ENCODE peak calls at places on chromosomes 4 and X, in eight cellular contexts. One of them, this sample, is unnamed.

GRCh38 chr4:29390921-29391320 is 1329.2 kb upstream of the PCDH7 start:
- DNase-seq in colonic mucosa: no peak
- DNase-seq in astrocyte of the spinal cord: no peak
- DNase-seq in AG09309: peak
- DNase-seq in CD8-positive, alpha-beta memory T cell: no peak
- DNase-seq in neuronal stem cell: no peak
- DNase-seq in PC-9: no peak
- DNase-seq in HepG2: no peak
- DNase-seq in this sample: no peak

GRCh38 chrX:119753639-119754257 is 4.6 kb upstream of the SOWAHD start:
- DNase-seq in colonic mucosa: peak
- DNase-seq in astrocyte of the spinal cord: peak
- DNase-seq in AG09309: no peak
- DNase-seq in CD8-positive, alpha-beta memory T cell: peak
- DNase-seq in neuronal stem cell: no peak
- DNase-seq in PC-9: peak
- DNase-seq in HepG2: peak
- DNase-seq in this sample: no peak

GRCh38 chrX:38561126-38561868 is at the start of gene TSPAN7:
- DNase-seq in colonic mucosa: peak
- DNase-seq in astrocyte of the spinal cord: peak
- DNase-seq in AG09309: no peak
- DNase-seq in CD8-positive, alpha-beta memory T cell: peak
- DNase-seq in neuronal stem cell: peak
- DNase-seq in PC-9: no peak
- DNase-seq in HepG2: peak
- DNase-seq in this sample: peak

GRCh38 chrX:103663921-103664320 is 22.6 kb downstream of the MORF4L2 start:
- DNase-seq in colonic mucosa: no peak
- DNase-seq in astrocyte of the spinal cord: no peak
- DNase-seq in AG09309: no peak
- DNase-seq in CD8-positive, alpha-beta memory T cell: no peak
- DNase-seq in neuronal stem cell: no peak
- DNase-seq in PC-9: no peak
- DNase-seq in HepG2: no peak
- DNase-seq in this sample: no peak

GRCh38 chrX:146863566-146863965 is 49.0 kb upstream of the CXorf51A start:
- DNase-seq in colonic mucosa: no peak
- DNase-seq in astrocyte of the spinal cord: peak
- DNase-seq in AG09309: no peak
- DNase-seq in CD8-positive, alpha-beta memory T cell: no peak
- DNase-seq in neuronal stem cell: peak
- DNase-seq in PC-9: no peak
- DNase-seq in HepG2: no peak
- DNase-seq in this sample: no peak

GRCh38 chrX:15747626-15748173 is 9.6 kb downstream of the CA5B start:
- DNase-seq in colonic mucosa: no peak
- DNase-seq in astrocyte of the spinal cord: no peak
- DNase-seq in AG09309: no peak
- DNase-seq in CD8-positive, alpha-beta memory T cell: no peak
- DNase-seq in neuronal stem cell: no peak
- DNase-seq in PC-9: no peak
- DNase-seq in HepG2: no peak
- DNase-seq in this sample: no peak

GRCh38 chr4:8009710-8010534 is 70.3 kb upstream of the AFAP1 start:
- DNase-seq in colonic mucosa: peak
- DNase-seq in astrocyte of the spinal cord: no peak
- DNase-seq in AG09309: no peak
- DNase-seq in CD8-positive, alpha-beta memory T cell: no peak
- DNase-seq in neuronal stem cell: no peak
- DNase-seq in PC-9: no peak
- DNase-seq in HepG2: peak
- DNase-seq in this sample: no peak

GRCh38 chrX:47217121-47217851 is 1.2 kb upstream of the CDK16 start:
- DNase-seq in colonic mucosa: peak
- DNase-seq in astrocyte of the spinal cord: no peak
- DNase-seq in AG09309: no peak
- DNase-seq in CD8-positive, alpha-beta memory T cell: no peak
- DNase-seq in neuronal stem cell: no peak
- DNase-seq in PC-9: peak
- DNase-seq in HepG2: peak
- DNase-seq in this sample: no peak

GRCh38 chr4:75907956-75908355 is 5.7 kb upstream of the PPEF2 start:
- DNase-seq in colonic mucosa: no peak
- DNase-seq in astrocyte of the spinal cord: no peak
- DNase-seq in AG09309: no peak
- DNase-seq in CD8-positive, alpha-beta memory T cell: no peak
- DNase-seq in neuronal stem cell: no peak
- DNase-seq in PC-9: no peak
- DNase-seq in HepG2: no peak
- DNase-seq in this sample: no peak

GRCh38 chrX:45196701-45197100 is 4.0 kb downstream of the DIPK2B start:
- DNase-seq in colonic mucosa: no peak
- DNase-seq in astrocyte of the spinal cord: peak
- DNase-seq in AG09309: peak
- DNase-seq in CD8-positive, alpha-beta memory T cell: no peak
- DNase-seq in neuronal stem cell: no peak
- DNase-seq in PC-9: no peak
- DNase-seq in HepG2: no peak
- DNase-seq in this sample: no peak

GRCh38 chr4:138222041-138222440 is 20.1 kb downstream of the SLC7A11 start:
- DNase-seq in colonic mucosa: no peak
- DNase-seq in astrocyte of the spinal cord: peak
- DNase-seq in AG09309: peak
- DNase-seq in CD8-positive, alpha-beta memory T cell: no peak
- DNase-seq in neuronal stem cell: no peak
- DNase-seq in PC-9: no peak
- DNase-seq in HepG2: no peak
- DNase-seq in this sample: peak

GRCh38 chr4:80462537-80463207 is 127.1 kb downstream of the CFAP299 start:
- DNase-seq in colonic mucosa: no peak
- DNase-seq in astrocyte of the spinal cord: no peak
- DNase-seq in AG09309: no peak
- DNase-seq in CD8-positive, alpha-beta memory T cell: peak
- DNase-seq in neuronal stem cell: no peak
- DNase-seq in PC-9: no peak
- DNase-seq in HepG2: no peak
- DNase-seq in this sample: no peak

GRCh38 chrX:20418809-20419208 is 152.1 kb upstream of the RPS6KA3 start:
- DNase-seq in colonic mucosa: no peak
- DNase-seq in astrocyte of the spinal cord: no peak
- DNase-seq in AG09309: no peak
- DNase-seq in CD8-positive, alpha-beta memory T cell: no peak
- DNase-seq in neuronal stem cell: no peak
- DNase-seq in PC-9: no peak
- DNase-seq in HepG2: no peak
- DNase-seq in this sample: no peak

GRCh38 chrX:110671068-110671803 is 124.4 kb downstream of the CHRDL1 start:
- DNase-seq in colonic mucosa: no peak
- DNase-seq in astrocyte of the spinal cord: peak
- DNase-seq in AG09309: no peak
- DNase-seq in CD8-positive, alpha-beta memory T cell: no peak
- DNase-seq in neuronal stem cell: no peak
- DNase-seq in PC-9: no peak
- DNase-seq in HepG2: no peak
- DNase-seq in this sample: no peak

GRCh38 chr4:26039950-26040349 is 125.9 kb downstream of the SMIM20 start:
- DNase-seq in colonic mucosa: peak
- DNase-seq in astrocyte of the spinal cord: no peak
- DNase-seq in AG09309: no peak
- DNase-seq in CD8-positive, alpha-beta memory T cell: no peak
- DNase-seq in neuronal stem cell: no peak
- DNase-seq in PC-9: no peak
- DNase-seq in HepG2: no peak
- DNase-seq in this sample: no peak

GRCh38 chr4:85318415-85318814 is 156.5 kb upstream of the ARHGAP24 start:
- DNase-seq in colonic mucosa: no peak
- DNase-seq in astrocyte of the spinal cord: no peak
- DNase-seq in AG09309: no peak
- DNase-seq in CD8-positive, alpha-beta memory T cell: no peak
- DNase-seq in neuronal stem cell: no peak
- DNase-seq in PC-9: no peak
- DNase-seq in HepG2: no peak
- DNase-seq in this sample: no peak

GRCh38 chr4:53653484-53654053 is 62.3 kb upstream of the LNX1 start:
- DNase-seq in colonic mucosa: peak
- DNase-seq in astrocyte of the spinal cord: peak
- DNase-seq in AG09309: no peak
- DNase-seq in CD8-positive, alpha-beta memory T cell: no peak
- DNase-seq in neuronal stem cell: no peak
- DNase-seq in PC-9: no peak
- DNase-seq in HepG2: no peak
- DNase-seq in this sample: no peak

GRCh38 chr4:146522098-146522861 is 540 bp upstream of the SLC10A7 start:
- DNase-seq in colonic mucosa: peak
- DNase-seq in astrocyte of the spinal cord: peak
- DNase-seq in AG09309: no peak
- DNase-seq in CD8-positive, alpha-beta memory T cell: peak
- DNase-seq in neuronal stem cell: peak
- DNase-seq in PC-9: peak
- DNase-seq in HepG2: peak
- DNase-seq in this sample: peak

GRCh38 chr4:121154103-121154515 is 10.0 kb downstream of the TNIP3 start:
- DNase-seq in colonic mucosa: no peak
- DNase-seq in astrocyte of the spinal cord: no peak
- DNase-seq in AG09309: no peak
- DNase-seq in CD8-positive, alpha-beta memory T cell: peak
- DNase-seq in neuronal stem cell: no peak
- DNase-seq in PC-9: no peak
- DNase-seq in HepG2: no peak
- DNase-seq in this sample: no peak

GRCh38 chr4:14898989-14899388 is 103.3 kb upstream of the CPEB2 start:
- DNase-seq in colonic mucosa: no peak
- DNase-seq in astrocyte of the spinal cord: no peak
- DNase-seq in AG09309: no peak
- DNase-seq in CD8-positive, alpha-beta memory T cell: no peak
- DNase-seq in neuronal stem cell: no peak
- DNase-seq in PC-9: no peak
- DNase-seq in HepG2: no peak
- DNase-seq in this sample: no peak

GRCh38 chrX:20432746-20433374 is 166.2 kb upstream of the RPS6KA3 start:
- DNase-seq in colonic mucosa: no peak
- DNase-seq in astrocyte of the spinal cord: no peak
- DNase-seq in AG09309: no peak
- DNase-seq in CD8-positive, alpha-beta memory T cell: no peak
- DNase-seq in neuronal stem cell: no peak
- DNase-seq in PC-9: no peak
- DNase-seq in HepG2: peak
- DNase-seq in this sample: no peak

GRCh38 chr4:67779631-67780030 is 25.4 kb upstream of the GNRHR start:
- DNase-seq in colonic mucosa: no peak
- DNase-seq in astrocyte of the spinal cord: peak
- DNase-seq in AG09309: no peak
- DNase-seq in CD8-positive, alpha-beta memory T cell: no peak
- DNase-seq in neuronal stem cell: no peak
- DNase-seq in PC-9: no peak
- DNase-seq in HepG2: no peak
- DNase-seq in this sample: no peak

GRCh38 chr4:123599920-123600394 is 203.4 kb downstream of the SPRY1 start:
- DNase-seq in colonic mucosa: peak
- DNase-seq in astrocyte of the spinal cord: peak
- DNase-seq in AG09309: no peak
- DNase-seq in CD8-positive, alpha-beta memory T cell: peak
- DNase-seq in neuronal stem cell: peak
- DNase-seq in PC-9: peak
- DNase-seq in HepG2: peak
- DNase-seq in this sample: peak

GRCh38 chr4:139593091-139593564 is 37.1 kb upstream of the SETD7 start:
- DNase-seq in colonic mucosa: no peak
- DNase-seq in astrocyte of the spinal cord: peak
- DNase-seq in AG09309: no peak
- DNase-seq in CD8-positive, alpha-beta memory T cell: no peak
- DNase-seq in neuronal stem cell: no peak
- DNase-seq in PC-9: no peak
- DNase-seq in HepG2: peak
- DNase-seq in this sample: no peak
- H3K4me3 ChIP-seq in colonic mucosa: no peak
- H3K4me3 ChIP-seq in astrocyte of the spinal cord: no peak
- H3K4me3 ChIP-seq in AG09309: no peak
- H3K4me3 ChIP-seq in CD8-positive, alpha-beta memory T cell: no peak
- H3K4me3 ChIP-seq in neuronal stem cell: no peak
- H3K4me3 ChIP-seq in PC-9: no peak
- H3K4me3 ChIP-seq in HepG2: no peak
- H3K4me3 ChIP-seq in this sample: no peak

GRCh38 chrX:69503835-69504625 is at the start of gene NALF2:
- DNase-seq in colonic mucosa: peak
- DNase-seq in astrocyte of the spinal cord: peak
- DNase-seq in AG09309: no peak
- DNase-seq in CD8-positive, alpha-beta memory T cell: no peak
- DNase-seq in neuronal stem cell: peak
- DNase-seq in PC-9: no peak
- DNase-seq in HepG2: peak
- DNase-seq in this sample: no peak
- H3K4me3 ChIP-seq in colonic mucosa: peak
- H3K4me3 ChIP-seq in astrocyte of the spinal cord: peak
- H3K4me3 ChIP-seq in AG09309: no peak
- H3K4me3 ChIP-seq in CD8-positive, alpha-beta memory T cell: no peak
- H3K4me3 ChIP-seq in neuronal stem cell: peak
- H3K4me3 ChIP-seq in PC-9: no peak
- H3K4me3 ChIP-seq in HepG2: peak
- H3K4me3 ChIP-seq in this sample: no peak

DNA sequence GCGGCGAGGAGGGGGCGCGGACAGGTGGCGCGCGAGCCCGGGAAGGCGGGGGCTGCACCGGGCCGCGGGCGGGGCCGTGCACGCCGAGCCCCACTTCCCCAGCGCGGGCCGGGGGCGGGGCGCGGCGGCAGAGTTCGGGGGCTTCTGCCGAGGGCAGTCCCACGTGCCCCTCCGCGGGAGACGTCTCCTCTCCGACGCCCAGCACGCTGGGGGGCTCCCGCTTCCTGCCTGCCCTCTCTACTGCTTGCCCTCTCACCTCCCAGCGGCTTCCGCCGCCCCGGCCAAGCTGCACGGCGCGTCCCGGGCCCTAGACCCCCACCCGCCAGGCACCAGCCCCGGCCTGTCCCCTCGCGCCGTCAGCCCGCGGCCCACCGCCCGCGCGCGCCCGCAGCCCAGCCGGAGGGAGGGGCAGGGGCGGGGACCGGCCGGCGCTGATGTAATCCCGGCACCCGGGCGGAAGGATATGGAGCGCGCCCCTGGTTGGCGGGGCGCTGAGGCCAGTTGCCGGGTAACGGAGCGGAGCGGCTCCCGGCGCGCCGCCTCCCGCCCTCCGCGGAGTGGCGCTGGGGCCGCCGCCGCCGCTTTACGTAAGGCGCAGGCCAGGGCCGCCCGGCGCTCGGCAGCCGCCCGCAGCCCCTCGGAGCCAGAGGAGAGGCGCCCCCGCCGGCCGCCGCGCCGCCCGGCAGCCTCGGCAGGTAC is at the start of gene KIAA0232:
- DNase-seq in colonic mucosa: peak
- DNase-seq in astrocyte of the spinal cord: peak
- DNase-seq in AG09309: peak
- DNase-seq in CD8-positive, alpha-beta memory T cell: peak
- DNase-seq in neuronal stem cell: peak
- DNase-seq in PC-9: peak
- DNase-seq in HepG2: peak
- DNase-seq in this sample: peak
- H3K4me3 ChIP-seq in colonic mucosa: peak
- H3K4me3 ChIP-seq in astrocyte of the spinal cord: peak
- H3K4me3 ChIP-seq in AG09309: peak
- H3K4me3 ChIP-seq in CD8-positive, alpha-beta memory T cell: peak
- H3K4me3 ChIP-seq in neuronal stem cell: peak
- H3K4me3 ChIP-seq in PC-9: peak
- H3K4me3 ChIP-seq in HepG2: peak
- H3K4me3 ChIP-seq in this sample: peak

GRCh38 chr4:19133315-19133714 is 1111.8 kb upstream of the LCORL start:
- DNase-seq in colonic mucosa: no peak
- DNase-seq in astrocyte of the spinal cord: no peak
- DNase-seq in AG09309: no peak
- DNase-seq in CD8-positive, alpha-beta memory T cell: no peak
- DNase-seq in neuronal stem cell: no peak
- DNase-seq in PC-9: no peak
- DNase-seq in HepG2: no peak
- DNase-seq in this sample: no peak
- H3K4me3 ChIP-seq in colonic mucosa: no peak
- H3K4me3 ChIP-seq in astrocyte of the spinal cord: no peak
- H3K4me3 ChIP-seq in AG09309: no peak
- H3K4me3 ChIP-seq in CD8-positive, alpha-beta memory T cell: no peak
- H3K4me3 ChIP-seq in neuronal stem cell: no peak
- H3K4me3 ChIP-seq in PC-9: no peak
- H3K4me3 ChIP-seq in HepG2: no peak
- H3K4me3 ChIP-seq in this sample: no peak

This sample was measured in SJSA1.